ENCODE peak calls at places on chromosomes 4 and X, in ten cellular contexts. I is IMR-90, E is heart left ventricle, B is spleen, D is H54, H is ovary, Y is breast epithelium, O is NB4, T is sigmoid colon, K is stomach. X is an unnamed sample.

GRCh38 chr4:10554694-10555093 is 97.5 kb upstream of the ZNF518B start:
- DNase-seq in I (peak; percentile 59), E (peak; percentile 23), B (no peak), D (peak; percentile 11), H (no peak), Y (no peak), O (peak; percentile 69), T (no peak), K (peak; percentile 35), X (no peak)

GRCh38 chr4:168221298-168221697 is 97.3 kb downstream of the DDX60 start:
- DNase-seq in I (peak; percentile 85), E (no peak), B (no peak), D (no peak), H (no peak), Y (no peak), O (no peak), T (no peak), K (no peak), X (no peak)

GRCh38 chrX:77595848-77596247 is 148.7 kb downstream of the FGF16 start:
- DNase-seq in I (peak; percentile 13), E (no peak), B (no peak), D (no peak), H (no peak), Y (no peak), O (no peak), T (no peak), K (no peak), X (no peak)

GRCh38 chrX:9644335-9644734 is 121.3 kb downstream of the GPR143 start:
- DNase-seq in I (no peak), E (no peak), B (no peak), D (no peak), H (no peak), Y (no peak), O (no peak), T (peak; percentile 73), K (no peak), X (no peak)

GRCh38 chr4:18813055-18813454 is 791.5 kb upstream of the LCORL start:
- DNase-seq in I (no peak), E (no peak), B (no peak), D (no peak), H (no peak), Y (no peak), O (no peak), T (no peak), K (no peak), X (no peak)

GRCh38 chr4:1194028-1194900 is 21.9 kb upstream of the SPON2 start:
- DNase-seq in I (peak; percentile 49), E (peak; percentile 77), B (peak; percentile 76), D (no peak), H (peak; percentile 82), Y (peak; percentile 51), O (peak; percentile 85), T (peak; percentile 94), K (peak; percentile 40), X (no peak)

GRCh38 chr4:98996056-98996941 is 778 bp downstream of the METAP1 start:
- DNase-seq in I (peak; percentile 55), E (no peak), B (no peak), D (no peak), H (no peak), Y (no peak), O (peak; percentile 51), T (no peak), K (no peak), X (no peak)

GRCh38 chr4:86891785-86892638 is at the start of gene C4orf36:
- DNase-seq in I (peak; percentile 18), E (peak; percentile 46), B (peak; percentile 82), D (peak; percentile 37), H (peak; percentile 74), Y (peak; percentile 86), O (peak; percentile 82), T (peak; percentile 77), K (peak; percentile 79), X (peak; percentile 6)

GRCh38 chr4:56643596-56643995 is 37.5 kb downstream of the HOPX start:
- DNase-seq in I (no peak), E (no peak), B (no peak), D (no peak), H (no peak), Y (no peak), O (no peak), T (no peak), K (no peak), X (no peak)

GRCh38 chr4:35541888-35542213 is 702.5 kb downstream of the ARAP2 start:
- DNase-seq in I (no peak), E (no peak), B (no peak), D (no peak), H (no peak), Y (no peak), O (no peak), T (no peak), K (no peak), X (no peak)

GRCh38 chr4:76197001-76197743 is 16.5 kb downstream of the SCARB2 start:
- DNase-seq in I (peak; percentile 41), E (no peak), B (no peak), D (no peak), H (no peak), Y (no peak), O (no peak), T (no peak), K (no peak), X (no peak)

GRCh38 chr4:132169660-132170059 is 979.4 kb upstream of the PCDH10 start:
- DNase-seq in I (no peak), E (no peak), B (no peak), D (no peak), H (no peak), Y (no peak), O (no peak), T (no peak), K (no peak), X (no peak)

GRCh38 chrX:13420545-13421183 is 100.8 kb upstream of the ATXN3L start:
- DNase-seq in I (no peak), E (no peak), B (no peak), D (no peak), H (no peak), Y (no peak), O (no peak), T (no peak), K (no peak), X (no peak)

GRCh38 chrX:1592128-1592862 is 891 bp downstream of the AKAP17A start:
- DNase-seq in I (peak; percentile 5), E (no peak), B (peak; percentile 90), D (no peak), H (peak; percentile 66), Y (no peak), O (peak; percentile 58), T (no peak), K (peak; percentile 26), X (no peak)

GRCh38 chr4:159069922-159070321 is 33.0 kb upstream of the RAPGEF2 start:
- DNase-seq in I (peak; percentile 58), E (no peak), B (no peak), D (no peak), H (no peak), Y (no peak), O (no peak), T (no peak), K (no peak), X (no peak)

GRCh38 chr4:24482871-24483270 is 101.5 kb downstream of the DHX15 start:
- DNase-seq in I (peak; percentile 14), E (no peak), B (no peak), D (no peak), H (no peak), Y (no peak), O (no peak), T (no peak), K (no peak), X (no peak)

DNA sequence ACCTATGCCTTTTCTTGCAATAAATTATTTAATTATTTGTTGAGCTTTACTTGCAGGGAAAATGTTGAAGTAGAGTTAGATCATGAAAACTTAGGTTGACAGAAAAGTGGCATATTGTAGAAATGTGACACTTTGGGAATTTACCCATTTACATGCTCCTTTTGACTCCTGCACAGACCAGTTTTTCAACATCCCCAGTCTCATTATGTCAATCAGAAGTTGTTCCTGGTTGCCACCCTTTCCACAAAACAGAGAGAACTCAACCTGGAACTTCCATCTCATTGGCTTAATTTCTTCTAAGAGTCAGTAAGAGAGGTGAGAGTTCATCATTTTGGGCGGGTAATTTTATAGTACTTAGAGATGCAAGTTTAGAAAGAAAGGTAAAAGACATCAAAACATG is 284.6 kb upstream of the ANKRD50 start:
- DNase-seq in I (no peak), E (no peak), B (no peak), D (no peak), H (no peak), Y (no peak), O (no peak), T (no peak), K (no peak), X (no peak)
- TF ChIP-seq POLR2A in I (no peak), E (no peak), B (no peak), D (no peak), H (no peak), Y (no peak), O (no peak), T (no peak), K (no peak), X (no peak)

DNA sequence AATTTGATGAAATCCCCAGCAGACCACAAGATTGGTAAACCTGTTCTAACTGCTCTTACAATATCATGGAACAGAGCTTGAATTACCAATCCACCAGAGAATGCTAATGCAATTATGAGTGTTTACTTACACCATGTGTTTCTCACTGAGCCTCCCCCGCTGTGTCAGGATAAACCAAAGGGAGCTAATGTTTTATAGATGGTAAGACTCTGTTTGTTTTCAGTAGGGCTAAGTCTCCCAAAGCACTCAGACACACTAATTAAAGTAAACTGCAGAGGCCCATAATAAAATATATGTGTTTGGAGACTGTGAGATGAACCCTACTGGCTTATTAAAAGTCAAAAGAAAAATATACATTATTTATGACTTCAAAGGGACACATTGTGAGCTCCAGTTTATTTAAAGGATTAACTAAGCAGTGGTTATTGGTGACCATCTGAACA is 261.7 kb upstream of the FAM241A start:
- DNase-seq in I (no peak), E (no peak), B (no peak), D (no peak), H (no peak), Y (no peak), O (no peak), T (no peak), K (no peak), X (no peak)
- TF ChIP-seq POLR2A in I (no peak), E (no peak), B (no peak), D (no peak), H (no peak), Y (no peak), O (no peak), T (no peak), K (no peak), X (no peak)

GRCh38 chr4:103198111-103198765 is at the start of gene CENPE:
- DNase-seq in I (peak; percentile 82), E (peak; percentile 86), B (peak; percentile 94), D (peak; percentile 23), H (peak; percentile 88), Y (peak; percentile 72), O (peak; percentile 91), T (peak; percentile 90), K (peak; percentile 86), X (peak; percentile 27)
- TF ChIP-seq POLR2A in I (no peak), E (no peak), B (no peak), D (peak; percentile 59), H (no peak), Y (no peak), O (peak; percentile 38), T (no peak), K (no peak), X (no peak)

DNA sequence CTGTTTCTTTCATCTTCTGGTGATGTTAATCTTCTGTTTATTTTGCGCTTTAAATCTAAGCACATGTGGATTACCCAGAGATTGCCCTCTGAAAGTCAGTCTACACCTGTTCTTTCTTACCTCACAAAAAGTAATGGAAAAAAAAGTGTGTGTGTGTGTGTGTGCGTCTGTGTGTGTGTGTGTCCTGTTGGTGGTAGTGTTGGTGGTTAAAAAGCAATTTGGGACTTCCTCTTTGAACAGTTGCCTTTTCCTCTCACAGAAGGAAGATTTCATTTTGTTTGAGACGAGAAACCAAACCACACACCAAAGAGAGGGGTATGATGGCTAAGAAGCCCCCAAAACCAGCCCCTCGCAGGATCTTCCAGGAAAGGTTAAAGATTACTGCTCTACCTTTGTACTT is at the start of gene STAP1:
- DNase-seq in I (no peak), E (no peak), B (no peak), D (no peak), H (no peak), Y (no peak), O (peak; percentile 61), T (no peak), K (no peak), X (no peak)
- TF ChIP-seq POLR2A in I (no peak), E (no peak), B (peak; percentile 80), D (no peak), H (no peak), Y (no peak), O (no peak), T (no peak), K (no peak), X (no peak)